ENCODE peak calls at places on chromosomes 4 and X, in six cellular contexts. M is adipocyte; N is AG09319; I is AG09309; R is stimulated activated CD8-positive, alpha-beta memory T cell treated with anti-CD3 and anti-CD28 coated beads, Interleukin-7, amount 100 ng/mL, for 1 hour; L is tibial nerve. Q is an unnamed sample.

GRCh38 chr4:94451669-94452475 is at the start of gene PDLIM5:
- DNase-seq in L (peak; percentile 78), N (peak; percentile 73), M (peak; percentile 98), R (peak; percentile 75), I (peak; percentile 40), Q (peak; percentile 61)

GRCh38 chr4:69092980-69093568 is 3.2 kb upstream of the UGT2B7 start:
- DNase-seq in N (no peak), R (no peak), L (no peak), M (no peak), I (no peak), Q (no peak)

GRCh38 chr4:152283806-152284470 is 252.0 kb downstream of the FBXW7 start:
- DNase-seq in R (no peak), N (no peak), M (no peak), L (no peak), I (no peak), Q (no peak)

GRCh38 chrX:69987691-69988090 is 62.0 kb downstream of the AWAT2 start:
- DNase-seq in I (no peak), L (no peak), M (no peak), N (no peak), R (no peak), Q (no peak)

GRCh38 chrX:133868687-133869086 is 116.7 kb downstream of the GPC3 start:
- DNase-seq in L (no peak), I (no peak), N (no peak), R (no peak), M (no peak), Q (no peak)

GRCh38 chrX:110846071-110846470 is 50.5 kb upstream of the CHRDL1 start:
- DNase-seq in L (no peak), R (no peak), I (no peak), M (no peak), N (no peak), Q (no peak)

GRCh38 chr4:157763490-157763889 is 409.3 kb downstream of the GASK1B start:
- DNase-seq in I (no peak), R (no peak), N (no peak), L (no peak), M (no peak), Q (no peak)

GRCh38 chr4:69656653-69657158 is 3.7 kb upstream of the UGT2A1 start:
- DNase-seq in I (no peak), L (no peak), R (no peak), M (no peak), N (no peak), Q (no peak)

GRCh38 chrX:84710611-84711010 is 208.4 kb upstream of the HDX start:
- DNase-seq in L (no peak), R (no peak), M (no peak), N (no peak), I (no peak), Q (no peak)

GRCh38 chrX:74063426-74064155 is 240.4 kb upstream of the ZCCHC13 start:
- DNase-seq in L (no peak), I (no peak), R (no peak), N (no peak), M (no peak), Q (no peak)

GRCh38 chrX:154469880-154470279 is 9.2 kb downstream of the LAGE3 start:
- DNase-seq in N (no peak), L (no peak), I (no peak), M (no peak), R (no peak), Q (no peak)

GRCh38 chrX:71871367-71871766 is 39.3 kb upstream of the NHSL2 start:
- DNase-seq in R (no peak), M (no peak), N (no peak), L (peak; percentile 4), I (peak; percentile 17), Q (no peak)

GRCh38 chr4:55675196-55675793 is 39.2 kb upstream of the NMU start:
- DNase-seq in L (no peak), I (no peak), R (no peak), M (no peak), N (no peak), Q (no peak)

GRCh38 chr4:15753786-15754185 is 24.3 kb upstream of the CD38 start:
- DNase-seq in I (no peak), N (no peak), L (no peak), R (no peak), M (no peak), Q (no peak)

GRCh38 chr4:72951147-72951546 is 118.4 kb downstream of the COX18 start:
- DNase-seq in I (no peak), M (no peak), L (no peak), N (no peak), R (no peak), Q (no peak)

GRCh38 chr4:38237139-38237538 is 276.9 kb downstream of the PTTG2 start:
- DNase-seq in R (no peak), L (no peak), I (peak; percentile 61), M (peak; percentile 60), N (peak; percentile 47), Q (no peak)

GRCh38 chrX:103397707-103398106 is 21.4 kb downstream of the BEX3 start:
- DNase-seq in I (no peak), M (no peak), R (no peak), L (no peak), N (no peak), Q (no peak)

GRCh38 chr4:115723621-115724020 is 610.2 kb upstream of the NDST4 start:
- DNase-seq in M (no peak), R (no peak), N (no peak), I (no peak), L (no peak), Q (no peak)

GRCh38 chr4:81466841-81467671 is 4.7 kb downstream of the RASGEF1B start:
- DNase-seq in N (peak; percentile 20), L (peak; percentile 94), I (no peak), M (peak; percentile 91), R (peak; percentile 32), Q (peak; percentile 45)

GRCh38 chr4:186624951-186625350 is 69.6 kb upstream of the MTNR1A start:
- DNase-seq in R (no peak), I (peak; percentile 80), M (peak; percentile 85), N (peak; percentile 44), L (no peak), Q (no peak)

GRCh38 chrX:69523314-69523713 is 19.2 kb downstream of the NALF2 start:
- DNase-seq in N (no peak), L (no peak), M (no peak), R (no peak), I (no peak), Q (no peak)

GRCh38 chr4:12486995-12487394 is 997.1 kb downstream of the RAB28 start:
- DNase-seq in I (no peak), L (no peak), N (no peak), R (no peak), M (no peak), Q (no peak)

GRCh38 chr4:93710101-93710846 is 118.3 kb upstream of the ATOH1 start:
- DNase-seq in L (no peak), R (no peak), I (no peak), M (no peak), N (no peak), Q (no peak)

GRCh38 chr4:160880186-160880585 is 1283.6 kb downstream of the FSTL5 start:
- DNase-seq in N (no peak), I (no peak), R (no peak), L (no peak), M (no peak), Q (no peak)

GRCh38 chr4:187814737-187815465 is 180.7 kb upstream of the ZFP42 start:
- DNase-seq in L (no peak), N (no peak), R (no peak), M (no peak), I (no peak), Q (no peak)

GRCh38 chr4:15144249-15144966 is 142.1 kb downstream of the CPEB2 start:
- DNase-seq in N (no peak), R (no peak), L (no peak), M (peak; percentile 29), I (no peak), Q (no peak)

GRCh38 chr4:113827285-113827684 is 65.7 kb upstream of the CAMK2D start:
- DNase-seq in L (no peak), M (peak; percentile 27), I (no peak), N (no peak), R (no peak), Q (no peak)

GRCh38 chr4:95107635-95108034 is 349.9 kb downstream of the BMPR1B start:
- DNase-seq in M (peak; percentile 42), R (no peak), N (no peak), I (no peak), L (peak; percentile 18), Q (no peak)

GRCh38 chrX:14920196-14920595 is 47.0 kb downstream of the MOSPD2 start:
- DNase-seq in N (no peak), I (peak; percentile 44), L (no peak), R (no peak), M (peak; percentile 62), Q (no peak)

GRCh38 chr4:40731792-40732245 is 17.9 kb upstream of the NSUN7 start:
- DNase-seq in R (no peak), I (no peak), N (no peak), L (peak; percentile 64), M (no peak), Q (peak; percentile 10)